ENCODE peak calls at places on chromosomes 1 and 21, in four cellular contexts. One of them, this sample, is unnamed. For H3K27me3, the result is how much of the 10 kb centered on the place peaks cover.

GRCh38 chr1:169928438-169929209 is 34.9 kb upstream of the SCYL3 start:
- DNase-seq in HCT116: peak
- DNase-seq in SJSA1: no peak
- DNase-seq in PC-3: peak
- DNase-seq in this sample: peak

GRCh38 chr1:181028241-181029014 is 5.4 kb upstream of the MR1 start:
- DNase-seq in HCT116: no peak
- DNase-seq in SJSA1: no peak
- DNase-seq in PC-3: no peak
- DNase-seq in this sample: peak

GRCh38 chr1:161260939-161261858 is 2.7 kb downstream of the PCP4L1 start:
- DNase-seq in HCT116: no peak
- DNase-seq in SJSA1: no peak
- DNase-seq in PC-3: peak
- DNase-seq in this sample: peak

GRCh38 chr21:32565856-32566465 is 19.4 kb downstream of the TCP10L start:
- DNase-seq in HCT116: no peak
- DNase-seq in SJSA1: no peak
- DNase-seq in PC-3: no peak
- DNase-seq in this sample: peak

GRCh38 chr1:20322081-20322824 is 31.6 kb downstream of the VWA5B1 start:
- DNase-seq in HCT116: no peak
- DNase-seq in SJSA1: no peak
- DNase-seq in PC-3: no peak
- DNase-seq in this sample: peak

GRCh38 chr1:63718464-63719075 is 55.2 kb upstream of the ROR1 start:
- DNase-seq in HCT116: no peak
- DNase-seq in SJSA1: no peak
- DNase-seq in PC-3: no peak
- DNase-seq in this sample: peak

GRCh38 chr1:243991650-243992049 is 59.4 kb upstream of the ZBTB18 start:
- DNase-seq in HCT116: no peak
- DNase-seq in SJSA1: no peak
- DNase-seq in PC-3: peak
- DNase-seq in this sample: no peak

GRCh38 chr1:230103341-230104173 is 36.5 kb downstream of the GALNT2 start:
- DNase-seq in HCT116: no peak
- DNase-seq in SJSA1: no peak
- DNase-seq in PC-3: peak
- DNase-seq in this sample: peak

GRCh38 chr21:26826801-26827200 is 18.4 kb downstream of the ADAMTS1 start:
- DNase-seq in HCT116: no peak
- DNase-seq in SJSA1: no peak
- DNase-seq in PC-3: no peak
- DNase-seq in this sample: no peak

GRCh38 chr1:167805041-167805556 is 83.3 kb downstream of the MPZL1 start:
- DNase-seq in HCT116: no peak
- DNase-seq in SJSA1: no peak
- DNase-seq in PC-3: no peak
- DNase-seq in this sample: no peak

GRCh38 chr21:16169102-16169511 is 439.3 kb downstream of the USP25 start:
- DNase-seq in HCT116: no peak
- DNase-seq in SJSA1: no peak
- DNase-seq in PC-3: no peak
- DNase-seq in this sample: peak

GRCh38 chr1:222387020-222387816 is 160.7 kb downstream of the HHIPL2 start:
- DNase-seq in HCT116: peak
- DNase-seq in SJSA1: no peak
- DNase-seq in PC-3: peak
- DNase-seq in this sample: peak

GRCh38 chr1:145962157-145963102 is 1.9 kb downstream of the ANKRD34A start:
- DNase-seq in HCT116: no peak
- DNase-seq in SJSA1: no peak
- DNase-seq in PC-3: peak
- DNase-seq in this sample: peak

GRCh38 chr1:95093296-95093695 is 20.5 kb upstream of the ALG14 start:
- DNase-seq in HCT116: no peak
- DNase-seq in SJSA1: no peak
- DNase-seq in PC-3: no peak
- DNase-seq in this sample: no peak

GRCh38 chr1:217857061-217857460 is 225.9 kb downstream of the SPATA17 start:
- DNase-seq in HCT116: no peak
- DNase-seq in SJSA1: no peak
- DNase-seq in PC-3: no peak
- DNase-seq in this sample: no peak

GRCh38 chr1:165452336-165453130 is 7.6 kb upstream of the RXRG start:
- DNase-seq in HCT116: no peak
- DNase-seq in SJSA1: no peak
- DNase-seq in PC-3: no peak
- DNase-seq in this sample: no peak

GRCh38 chr1:33985166-33985565 is 121.3 kb downstream of the HMGB4 start:
- DNase-seq in HCT116: no peak
- DNase-seq in SJSA1: no peak
- DNase-seq in PC-3: no peak
- DNase-seq in this sample: peak

GRCh38 chr1:18748435-18748834 is 111.0 kb downstream of the TAS1R2 start:
- DNase-seq in HCT116: no peak
- DNase-seq in SJSA1: no peak
- DNase-seq in PC-3: peak
- DNase-seq in this sample: no peak

GRCh38 chr1:87685366-87686136 is 356.9 kb downstream of the LMO4 start:
- DNase-seq in HCT116: no peak
- DNase-seq in SJSA1: no peak
- DNase-seq in PC-3: no peak
- DNase-seq in this sample: no peak

GRCh38 chr1:15153842-15154479 is 414 bp downstream of the TMEM51 start:
- DNase-seq in HCT116: no peak
- DNase-seq in SJSA1: peak
- DNase-seq in PC-3: peak
- DNase-seq in this sample: peak

GRCh38 chr21:33801424-33802405 is 113.9 kb downstream of the ATP5PO start:
- DNase-seq in HCT116: peak
- DNase-seq in SJSA1: no peak
- DNase-seq in PC-3: peak
- DNase-seq in this sample: peak

GRCh38 chr1:214678386-214678785 is 75.4 kb downstream of the CENPF start:
- DNase-seq in HCT116: no peak
- DNase-seq in SJSA1: no peak
- DNase-seq in PC-3: peak
- DNase-seq in this sample: no peak

GRCh38 chr1:65467536-65467935 is 47.1 kb downstream of the LEPR start:
- DNase-seq in HCT116: no peak
- DNase-seq in SJSA1: peak
- DNase-seq in PC-3: peak
- DNase-seq in this sample: peak

GRCh38 chr1:195738971-195739650 is 869.1 kb downstream of the KCNT2 start:
- DNase-seq in HCT116: no peak
- DNase-seq in SJSA1: no peak
- DNase-seq in PC-3: peak
- DNase-seq in this sample: peak

GRCh38 chr1:17833661-17834501 is 78.7 kb downstream of the ACTL8 start:
- DNase-seq in HCT116: no peak
- DNase-seq in SJSA1: no peak
- DNase-seq in PC-3: no peak
- DNase-seq in this sample: no peak

GRCh38 chr1:69534829-69535228 is 32.9 kb upstream of the LRRC7 start:
- DNase-seq in HCT116: no peak
- DNase-seq in SJSA1: no peak
- DNase-seq in PC-3: no peak
- DNase-seq in this sample: no peak

GRCh38 chr1:224502459-224503160 is 68.0 kb upstream of the WDR26 start:
- DNase-seq in HCT116: no peak
- DNase-seq in SJSA1: peak
- DNase-seq in PC-3: peak
- DNase-seq in this sample: no peak

GRCh38 chr1:22323846-22324504 is 127.7 kb upstream of the ZBTB40 start:
- DNase-seq in HCT116: no peak
- DNase-seq in SJSA1: no peak
- DNase-seq in PC-3: no peak
- DNase-seq in this sample: no peak

GRCh38 chr21:41941941-41942340 is 11.9 kb downstream of the C2CD2 start:
- DNase-seq in HCT116: no peak
- DNase-seq in SJSA1: no peak
- DNase-seq in PC-3: no peak
- DNase-seq in this sample: no peak

GRCh38 chr1:25035523-25036116 is 105.5 kb upstream of the RUNX3 start:
- DNase-seq in HCT116: no peak
- DNase-seq in SJSA1: no peak
- DNase-seq in PC-3: no peak
- DNase-seq in this sample: no peak

GRCh38 chr1:107394301-107394700 is 253.5 kb downstream of the NTNG1 start:
- DNase-seq in HCT116: no peak
- DNase-seq in SJSA1: no peak
- DNase-seq in PC-3: no peak
- DNase-seq in this sample: no peak

GRCh38 chr1:16903054-16903453 is 7.3 kb downstream of the RNU1-2 start:
- DNase-seq in HCT116: no peak
- DNase-seq in SJSA1: no peak
- DNase-seq in PC-3: peak
- DNase-seq in this sample: peak

GRCh38 chr21:39630827-39631226 is 18.1 kb downstream of the B3GALT5 start:
- DNase-seq in HCT116: no peak
- DNase-seq in SJSA1: no peak
- DNase-seq in PC-3: peak
- DNase-seq in this sample: peak

GRCh38 chr1:220213381-220213983 is 58.8 kb downstream of the RAB3GAP2 start:
- DNase-seq in HCT116: no peak
- DNase-seq in SJSA1: no peak
- DNase-seq in PC-3: no peak
- DNase-seq in this sample: peak

GRCh38 chr1:16719571-16720402 is 20.5 kb upstream of the RNU1-4 start:
- DNase-seq in HCT116: no peak
- DNase-seq in SJSA1: peak
- DNase-seq in PC-3: peak
- DNase-seq in this sample: no peak

GRCh38 chr21:45283611-45284455 is 3.9 kb downstream of the POFUT2 start:
- DNase-seq in HCT116: no peak
- DNase-seq in SJSA1: peak
- DNase-seq in PC-3: no peak
- DNase-seq in this sample: no peak

GRCh38 chr1:201528631-201529260 is 10.2 kb upstream of the NAV1 start:
- DNase-seq in HCT116: no peak
- DNase-seq in SJSA1: no peak
- DNase-seq in PC-3: no peak
- DNase-seq in this sample: peak

GRCh38 chr1:47436979-47437517 is 796 bp upstream of the FOXD2 start:
- DNase-seq in HCT116: no peak
- DNase-seq in SJSA1: no peak
- DNase-seq in PC-3: peak
- DNase-seq in this sample: peak

GRCh38 chr1:10733967-10734366 is 62.5 kb downstream of the CASZ1 start:
- DNase-seq in HCT116: no peak
- DNase-seq in SJSA1: no peak
- DNase-seq in PC-3: no peak
- DNase-seq in this sample: no peak

GRCh38 chr1:157132111-157132510 is 6.1 kb downstream of the ETV3 start:
- DNase-seq in HCT116: no peak
- DNase-seq in SJSA1: no peak
- DNase-seq in PC-3: no peak
- DNase-seq in this sample: no peak

GRCh38 chr1:157131281-157131680 is 6.9 kb downstream of the ETV3 start:
- DNase-seq in HCT116: no peak
- DNase-seq in SJSA1: no peak
- DNase-seq in PC-3: no peak
- DNase-seq in this sample: no peak

GRCh38 chr1:157133431-157133830 is 4.8 kb downstream of the ETV3 start:
- DNase-seq in HCT116: no peak
- DNase-seq in SJSA1: no peak
- DNase-seq in PC-3: no peak
- DNase-seq in this sample: no peak

GRCh38 chr1:157134442-157134841 is 3.8 kb downstream of the ETV3 start:
- DNase-seq in HCT116: no peak
- DNase-seq in SJSA1: no peak
- DNase-seq in PC-3: no peak
- DNase-seq in this sample: no peak

GRCh38 chr1:157132602-157133167 is 5.5 kb downstream of the ETV3 start:
- DNase-seq in HCT116: no peak
- DNase-seq in SJSA1: no peak
- DNase-seq in PC-3: no peak
- DNase-seq in this sample: no peak
- H3K27me3 ChIP-seq in HCT116: under half
- H3K27me3 ChIP-seq in SJSA1: under half
- H3K27me3 ChIP-seq in PC-3: under half
- H3K27me3 ChIP-seq in this sample: under half

DNA sequence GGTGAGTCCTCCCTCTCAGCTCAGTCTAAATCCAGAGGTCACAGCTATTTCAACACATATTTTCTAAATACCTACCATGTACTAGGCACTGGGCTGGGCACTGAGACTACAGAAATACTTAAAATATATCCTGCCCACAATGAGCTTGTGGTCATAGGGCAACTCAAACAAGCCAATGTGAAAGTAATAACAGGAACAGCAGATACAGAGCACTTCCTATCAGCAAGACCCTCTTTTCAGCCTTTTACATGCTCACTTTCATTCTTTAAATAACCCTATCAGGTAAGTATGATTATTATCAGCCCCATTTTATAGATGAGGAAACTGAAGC is 71.9 kb downstream of the CD34 start:
- DNase-seq in HCT116: no peak
- DNase-seq in SJSA1: no peak
- DNase-seq in PC-3: no peak
- DNase-seq in this sample: no peak
- H3K27ac ChIP-seq in HCT116: no peak
- H3K27ac ChIP-seq in SJSA1: no peak
- H3K27ac ChIP-seq in PC-3: no peak
- H3K27ac ChIP-seq in this sample: no peak

GRCh38 chr1:151720190-151720953 is 950 bp upstream of the RIIAD1 start:
- DNase-seq in HCT116: no peak
- DNase-seq in SJSA1: no peak
- DNase-seq in PC-3: no peak
- DNase-seq in this sample: peak
- H3K27me3 ChIP-seq in HCT116: under half
- H3K27me3 ChIP-seq in SJSA1: under half
- H3K27me3 ChIP-seq in PC-3: under half
- H3K27me3 ChIP-seq in this sample: half or more

GRCh38 chr1:204443260-204443619 is 31.6 kb upstream of the PPP1R15B start:
- DNase-seq in HCT116: no peak
- DNase-seq in SJSA1: no peak
- DNase-seq in PC-3: peak
- DNase-seq in this sample: no peak
- H3K27ac ChIP-seq in HCT116: no peak
- H3K27ac ChIP-seq in SJSA1: no peak
- H3K27ac ChIP-seq in PC-3: peak
- H3K27ac ChIP-seq in this sample: no peak

This sample was measured in GM23248.